ENCODE peak calls at places on chromosomes 4 and X, in four cellular contexts. L is erythroblast, F is NCI-H82, C is T-helper 17 cell. E is an unnamed sample.

GRCh38 chr4:139849219-139849618 is 183.6 kb downstream of the MGST2 start:
- DNase-seq in L (no peak), F (peak), C (no peak), E (no peak)

GRCh38 chrX:311156-312129 is 7.2 kb downstream of the GTPBP6 start:
- DNase-seq in L (no peak), F (no peak), C (no peak), E (no peak)

GRCh38 chr4:169024762-169025161 is 14.7 kb upstream of the CBR4 start:
- DNase-seq in L (peak), F (peak), C (no peak), E (peak)

GRCh38 chr4:75658881-75659280 is 14.3 kb downstream of the G3BP2 start:
- DNase-seq in L (no peak), F (no peak), C (no peak), E (peak)

GRCh38 chrX:46722742-46723568 is 36.0 kb downstream of the SLC9A7 start:
- DNase-seq in L (no peak), F (no peak), C (no peak), E (no peak)

GRCh38 chrX:31266172-31267076 is 194.6 kb upstream of the FTHL17 start:
- DNase-seq in L (no peak), F (peak), C (peak), E (peak)

GRCh38 chr4:44016582-44017421 is 431.8 kb downstream of the KCTD8 start:
- DNase-seq in L (no peak), F (no peak), C (no peak), E (peak)

GRCh38 chr4:184705692-184706091 is 28.2 kb downstream of the CENPU start:
- DNase-seq in L (peak), F (no peak), C (no peak), E (no peak)

GRCh38 chr4:44538534-44538933 is 89.9 kb upstream of the KCTD8 start:
- DNase-seq in L (no peak), F (no peak), C (no peak), E (no peak)

GRCh38 chr4:76250962-76251361 is 559 bp upstream of the FAM47E start:
- DNase-seq in L (no peak), F (no peak), C (no peak), E (no peak)

GRCh38 chrX:7069556-7069955 is 78.0 kb upstream of the STS start:
- DNase-seq in L (no peak), F (no peak), C (no peak), E (no peak)

GRCh38 chr4:13592220-13592619 is 35.3 kb downstream of the BOD1L1 start:
- DNase-seq in L (no peak), F (no peak), C (no peak), E (no peak)

GRCh38 chr4:185792384-185793146 is 19.4 kb downstream of the SORBS2 start:
- DNase-seq in L (no peak), F (no peak), C (no peak), E (peak)

GRCh38 chr4:93139118-93139517 is 689.4 kb upstream of the ATOH1 start:
- DNase-seq in L (no peak), F (peak), C (no peak), E (no peak)

GRCh38 chrX:24899391-24899790 is 116.4 kb downstream of the ARX start:
- DNase-seq in L (no peak), F (no peak), C (no peak), E (no peak)